ENCODE peak calls at places on chromosomes 12 and 14, in four cellular contexts. One of them, this sample, is unnamed.

GRCh38 chr14:81296263-81296923 is 75.6 kb upstream of the GTF2A1 start:
- DNase-seq in NCI-H1417 treated with DMSO at 0.1 percent for 48 hours: no peak
- DNase-seq in mucosa of gallbladder: no peak
- DNase-seq in mammary epithelial cell: no peak
- DNase-seq in this sample: no peak

GRCh38 chr14:71665157-71665556 is 267.1 kb upstream of the RGS6 start:
- DNase-seq in NCI-H1417 treated with DMSO at 0.1 percent for 48 hours: no peak
- DNase-seq in mucosa of gallbladder: no peak
- DNase-seq in mammary epithelial cell: peak; percentile 50
- DNase-seq in this sample: no peak

GRCh38 chr14:75459099-75459741 is 31.4 kb downstream of the JDP2 start:
- DNase-seq in NCI-H1417 treated with DMSO at 0.1 percent for 48 hours: no peak
- DNase-seq in mucosa of gallbladder: peak; percentile 51
- DNase-seq in mammary epithelial cell: no peak
- DNase-seq in this sample: no peak

GRCh38 chr14:72404106-72404774 is 472.0 kb downstream of the RGS6 start:
- DNase-seq in NCI-H1417 treated with DMSO at 0.1 percent for 48 hours: no peak
- DNase-seq in mucosa of gallbladder: no peak
- DNase-seq in mammary epithelial cell: no peak
- DNase-seq in this sample: no peak

GRCh38 chr12:48185181-48185919 is 1.9 kb downstream of the CCDC184 start:
- DNase-seq in NCI-H1417 treated with DMSO at 0.1 percent for 48 hours: no peak
- DNase-seq in mucosa of gallbladder: no peak
- DNase-seq in mammary epithelial cell: no peak
- DNase-seq in this sample: no peak

GRCh38 chr14:76792422-76792821 is 20.3 kb downstream of the ANGEL1 start:
- DNase-seq in NCI-H1417 treated with DMSO at 0.1 percent for 48 hours: no peak
- DNase-seq in mucosa of gallbladder: no peak
- DNase-seq in mammary epithelial cell: no peak
- DNase-seq in this sample: no peak

GRCh38 chr14:36454599-36455240 is 65.3 kb downstream of the NKX2-1 start:
- DNase-seq in NCI-H1417 treated with DMSO at 0.1 percent for 48 hours: peak; percentile 53
- DNase-seq in mucosa of gallbladder: no peak
- DNase-seq in mammary epithelial cell: no peak
- DNase-seq in this sample: no peak

GRCh38 chr12:124010687-124011086 is 37.7 kb downstream of the ZNF664 start:
- DNase-seq in NCI-H1417 treated with DMSO at 0.1 percent for 48 hours: no peak
- DNase-seq in mucosa of gallbladder: no peak
- DNase-seq in mammary epithelial cell: no peak
- DNase-seq in this sample: no peak

GRCh38 chr12:46908936-46909635 is 83.3 kb upstream of the SLC38A4 start:
- DNase-seq in NCI-H1417 treated with DMSO at 0.1 percent for 48 hours: no peak
- DNase-seq in mucosa of gallbladder: no peak
- DNase-seq in mammary epithelial cell: peak; percentile 93
- DNase-seq in this sample: no peak

GRCh38 chr14:86022031-86022629 is 492.2 kb downstream of the FLRT2 start:
- DNase-seq in NCI-H1417 treated with DMSO at 0.1 percent for 48 hours: no peak
- DNase-seq in mucosa of gallbladder: no peak
- DNase-seq in mammary epithelial cell: no peak
- DNase-seq in this sample: no peak

GRCh38 chr12:65634626-65635331 is 189.5 kb upstream of the HMGA2 start:
- DNase-seq in NCI-H1417 treated with DMSO at 0.1 percent for 48 hours: no peak
- DNase-seq in mucosa of gallbladder: no peak
- DNase-seq in mammary epithelial cell: peak; percentile 77
- DNase-seq in this sample: no peak

GRCh38 chr14:98906123-98906995 is 365.6 kb downstream of the BCL11B start:
- DNase-seq in NCI-H1417 treated with DMSO at 0.1 percent for 48 hours: no peak
- DNase-seq in mucosa of gallbladder: peak; percentile 61
- DNase-seq in mammary epithelial cell: peak; percentile 93
- DNase-seq in this sample: peak; percentile 55

GRCh38 chr14:71208702-71209357 is 301.6 kb downstream of the PCNX1 start:
- DNase-seq in NCI-H1417 treated with DMSO at 0.1 percent for 48 hours: no peak
- DNase-seq in mucosa of gallbladder: no peak
- DNase-seq in mammary epithelial cell: no peak
- DNase-seq in this sample: no peak

GRCh38 chr12:127779301-127780045 is 487.5 kb upstream of the TMEM132C start:
- DNase-seq in NCI-H1417 treated with DMSO at 0.1 percent for 48 hours: no peak
- DNase-seq in mucosa of gallbladder: no peak
- DNase-seq in mammary epithelial cell: no peak
- DNase-seq in this sample: no peak

GRCh38 chr12:82329508-82329907 is 28.7 kb downstream of the CCDC59 start:
- DNase-seq in NCI-H1417 treated with DMSO at 0.1 percent for 48 hours: peak; percentile 96
- DNase-seq in mucosa of gallbladder: no peak
- DNase-seq in mammary epithelial cell: no peak
- DNase-seq in this sample: peak; percentile 72

GRCh38 chr14:68688872-68689371 is 103.9 kb downstream of the ZFP36L1 start:
- DNase-seq in NCI-H1417 treated with DMSO at 0.1 percent for 48 hours: no peak
- DNase-seq in mucosa of gallbladder: no peak
- DNase-seq in mammary epithelial cell: no peak
- DNase-seq in this sample: no peak

This sample was measured in NCI-H1105 treated with DMSO at 0.1 percent for 48 hours.